ENCODE peak calls at places on chromosomes 6 and 20, in eight cellular contexts. One of them, this sample, is unnamed.

GRCh38 chr6:1591926-1592325 is 17.8 kb upstream of the FOXC1 start:
- DNase-seq in ovary: no peak
- DNase-seq in suprapubic skin: peak; percentile 43
- DNase-seq in gastrocnemius medialis: no peak
- DNase-seq in body of pancreas: no peak
- DNase-seq in HCT116: no peak
- DNase-seq in transverse colon: no peak
- DNase-seq in adrenal gland: no peak
- DNase-seq in this sample: no peak

GRCh38 chr20:63062188-63063140 is 55.7 kb upstream of the BHLHE23 start:
- DNase-seq in ovary: no peak
- DNase-seq in suprapubic skin: peak; percentile 67
- DNase-seq in gastrocnemius medialis: no peak
- DNase-seq in body of pancreas: no peak
- DNase-seq in HCT116: no peak
- DNase-seq in transverse colon: no peak
- DNase-seq in adrenal gland: peak; percentile 2
- DNase-seq in this sample: peak; percentile 3

GRCh38 chr6:43972915-43973304 is 154.3 kb downstream of the MRPL14 start:
- DNase-seq in ovary: peak; percentile 75
- DNase-seq in suprapubic skin: no peak
- DNase-seq in gastrocnemius medialis: peak; percentile 93
- DNase-seq in body of pancreas: peak; percentile 91
- DNase-seq in HCT116: no peak
- DNase-seq in transverse colon: peak; percentile 58
- DNase-seq in adrenal gland: peak; percentile 94
- DNase-seq in this sample: peak; percentile 74

GRCh38 chr6:116530436-116530835 is 15.0 kb downstream of the TRAPPC3L start:
- DNase-seq in ovary: no peak
- DNase-seq in suprapubic skin: no peak
- DNase-seq in gastrocnemius medialis: no peak
- DNase-seq in body of pancreas: no peak
- DNase-seq in HCT116: no peak
- DNase-seq in transverse colon: no peak
- DNase-seq in adrenal gland: no peak
- DNase-seq in this sample: no peak

GRCh38 chr6:160222491-160222890 is 36.1 kb downstream of the SLC22A2 start:
- DNase-seq in ovary: no peak
- DNase-seq in suprapubic skin: no peak
- DNase-seq in gastrocnemius medialis: no peak
- DNase-seq in body of pancreas: no peak
- DNase-seq in HCT116: no peak
- DNase-seq in transverse colon: no peak
- DNase-seq in adrenal gland: no peak
- DNase-seq in this sample: no peak

GRCh38 chr6:111781055-111781708 is 92.1 kb downstream of the FYN start:
- DNase-seq in ovary: no peak
- DNase-seq in suprapubic skin: no peak
- DNase-seq in gastrocnemius medialis: no peak
- DNase-seq in body of pancreas: no peak
- DNase-seq in HCT116: no peak
- DNase-seq in transverse colon: no peak
- DNase-seq in adrenal gland: no peak
- DNase-seq in this sample: no peak

GRCh38 chr20:23084282-23084844 is 1.8 kb downstream of the CD93 start:
- DNase-seq in ovary: no peak
- DNase-seq in suprapubic skin: no peak
- DNase-seq in gastrocnemius medialis: no peak
- DNase-seq in body of pancreas: no peak
- DNase-seq in HCT116: no peak
- DNase-seq in transverse colon: no peak
- DNase-seq in adrenal gland: no peak
- DNase-seq in this sample: no peak

GRCh38 chr20:51417745-51418529 is 124.6 kb downstream of the NFATC2 start:
- DNase-seq in ovary: no peak
- DNase-seq in suprapubic skin: no peak
- DNase-seq in gastrocnemius medialis: no peak
- DNase-seq in body of pancreas: no peak
- DNase-seq in HCT116: no peak
- DNase-seq in transverse colon: no peak
- DNase-seq in adrenal gland: no peak
- DNase-seq in this sample: no peak

GRCh38 chr6:119738425-119738824 is 388.9 kb upstream of the MAN1A1 start:
- DNase-seq in ovary: no peak
- DNase-seq in suprapubic skin: no peak
- DNase-seq in gastrocnemius medialis: no peak
- DNase-seq in body of pancreas: no peak
- DNase-seq in HCT116: no peak
- DNase-seq in transverse colon: no peak
- DNase-seq in adrenal gland: no peak
- DNase-seq in this sample: no peak

GRCh38 chr6:160362556-160362955 is 14.4 kb downstream of the SLC22A3 start:
- DNase-seq in ovary: no peak
- DNase-seq in suprapubic skin: no peak
- DNase-seq in gastrocnemius medialis: no peak
- DNase-seq in body of pancreas: no peak
- DNase-seq in HCT116: no peak
- DNase-seq in transverse colon: no peak
- DNase-seq in adrenal gland: no peak
- DNase-seq in this sample: no peak

GRCh38 chr6:66210964-66211363 is 503.9 kb upstream of the EYS start:
- DNase-seq in ovary: no peak
- DNase-seq in suprapubic skin: no peak
- DNase-seq in gastrocnemius medialis: no peak
- DNase-seq in body of pancreas: no peak
- DNase-seq in HCT116: no peak
- DNase-seq in transverse colon: no peak
- DNase-seq in adrenal gland: no peak
- DNase-seq in this sample: no peak

GRCh38 chr6:11275598-11275997 is 43.1 kb upstream of the NEDD9 start:
- DNase-seq in ovary: no peak
- DNase-seq in suprapubic skin: no peak
- DNase-seq in gastrocnemius medialis: no peak
- DNase-seq in body of pancreas: peak; percentile 54
- DNase-seq in HCT116: no peak
- DNase-seq in transverse colon: no peak
- DNase-seq in adrenal gland: no peak
- DNase-seq in this sample: no peak

GRCh38 chr20:54172856-54173652 is 732 bp downstream of the CYP24A1 start:
- DNase-seq in ovary: no peak
- DNase-seq in suprapubic skin: no peak
- DNase-seq in gastrocnemius medialis: no peak
- DNase-seq in body of pancreas: no peak
- DNase-seq in HCT116: no peak
- DNase-seq in transverse colon: no peak
- DNase-seq in adrenal gland: no peak
- DNase-seq in this sample: peak; percentile 28

GRCh38 chr20:46569961-46570360 is 19.5 kb upstream of the OCSTAMP start:
- DNase-seq in ovary: no peak
- DNase-seq in suprapubic skin: no peak
- DNase-seq in gastrocnemius medialis: no peak
- DNase-seq in body of pancreas: no peak
- DNase-seq in HCT116: no peak
- DNase-seq in transverse colon: no peak
- DNase-seq in adrenal gland: no peak
- DNase-seq in this sample: no peak

GRCh38 chr6:17580518-17581048 is 19.5 kb upstream of the FAM8A1 start:
- DNase-seq in ovary: peak; percentile 61
- DNase-seq in suprapubic skin: no peak
- DNase-seq in gastrocnemius medialis: peak; percentile 43
- DNase-seq in body of pancreas: peak; percentile 42
- DNase-seq in HCT116: no peak
- DNase-seq in transverse colon: peak; percentile 34
- DNase-seq in adrenal gland: peak; percentile 36
- DNase-seq in this sample: no peak

GRCh38 chr6:21596379-21597242 is 3.1 kb downstream of the SOX4 start:
- DNase-seq in ovary: peak; percentile 81
- DNase-seq in suprapubic skin: no peak
- DNase-seq in gastrocnemius medialis: no peak
- DNase-seq in body of pancreas: peak; percentile 40
- DNase-seq in HCT116: no peak
- DNase-seq in transverse colon: peak; percentile 40
- DNase-seq in adrenal gland: peak; percentile 62
- DNase-seq in this sample: peak; percentile 65

GRCh38 chr6:85747093-85747492 is 104.4 kb upstream of the SYNCRIP start:
- DNase-seq in ovary: no peak
- DNase-seq in suprapubic skin: no peak
- DNase-seq in gastrocnemius medialis: no peak
- DNase-seq in body of pancreas: no peak
- DNase-seq in HCT116: no peak
- DNase-seq in transverse colon: no peak
- DNase-seq in adrenal gland: no peak
- DNase-seq in this sample: no peak

GRCh38 chr20:44074252-44075151 is 112.5 kb downstream of the JPH2 start:
- DNase-seq in ovary: no peak
- DNase-seq in suprapubic skin: peak; percentile 67
- DNase-seq in gastrocnemius medialis: peak; percentile 11
- DNase-seq in body of pancreas: no peak
- DNase-seq in HCT116: no peak
- DNase-seq in transverse colon: no peak
- DNase-seq in adrenal gland: peak; percentile 29
- DNase-seq in this sample: no peak
- H3K4me1 ChIP-seq in ovary: no peaks in the 10 kb centered on the region
- H3K4me1 ChIP-seq in suprapubic skin: no peaks in the 10 kb centered on the region
- H3K4me1 ChIP-seq in gastrocnemius medialis: no peaks in the 10 kb centered on the region
- H3K4me1 ChIP-seq in body of pancreas: no peaks in the 10 kb centered on the region
- H3K4me1 ChIP-seq in HCT116: no peaks in the 10 kb centered on the region
- H3K4me1 ChIP-seq in transverse colon: no peaks in the 10 kb centered on the region
- H3K4me1 ChIP-seq in adrenal gland: peaks cover 7% of the 10 kb centered on the region
- H3K4me1 ChIP-seq in this sample: no peaks in the 10 kb centered on the region

DNA sequence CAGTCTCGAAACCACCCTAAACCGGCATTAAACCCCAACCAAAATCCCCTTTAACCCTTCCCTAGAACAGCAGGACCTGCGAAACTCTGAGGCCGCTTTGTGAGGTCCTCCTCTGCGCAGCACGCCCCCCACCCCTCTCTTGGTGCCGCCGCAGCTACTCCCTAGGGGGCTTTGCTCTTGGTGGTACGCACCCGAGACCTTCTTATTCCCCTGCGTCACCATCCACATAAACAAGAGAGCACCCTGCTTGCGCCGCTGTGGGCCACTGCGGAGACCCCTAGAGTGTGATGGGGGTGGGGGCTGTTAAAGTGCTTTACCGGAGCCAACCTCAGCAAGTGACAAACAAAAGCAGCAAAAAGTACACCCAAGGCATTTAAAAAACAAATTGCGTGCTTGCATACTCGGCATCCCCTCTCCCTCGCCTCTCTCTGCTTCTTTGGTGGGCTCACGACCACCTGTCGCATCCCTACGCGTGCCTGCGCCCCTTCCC is 502 bp upstream of the GNAS start:
- DNase-seq in ovary: no peak
- DNase-seq in suprapubic skin: no peak
- DNase-seq in gastrocnemius medialis: no peak
- DNase-seq in body of pancreas: no peak
- DNase-seq in HCT116: no peak
- DNase-seq in transverse colon: no peak
- DNase-seq in adrenal gland: no peak
- DNase-seq in this sample: no peak
- H3K9me3 ChIP-seq in ovary: no peaks in the 10 kb centered on the region
- H3K9me3 ChIP-seq in suprapubic skin: no peaks in the 10 kb centered on the region
- H3K9me3 ChIP-seq in gastrocnemius medialis: no peaks in the 10 kb centered on the region
- H3K9me3 ChIP-seq in body of pancreas: no peaks in the 10 kb centered on the region
- H3K9me3 ChIP-seq in HCT116: no peaks in the 10 kb centered on the region
- H3K9me3 ChIP-seq in transverse colon: no peaks in the 10 kb centered on the region
- H3K9me3 ChIP-seq in adrenal gland: no peaks in the 10 kb centered on the region
- H3K9me3 ChIP-seq in this sample: no peaks in the 10 kb centered on the region

GRCh38 chr20:32190608-32191415 is 16.7 kb downstream of the PLAGL2 start:
- DNase-seq in ovary: no peak
- DNase-seq in suprapubic skin: no peak
- DNase-seq in gastrocnemius medialis: no peak
- DNase-seq in body of pancreas: no peak
- DNase-seq in HCT116: no peak
- DNase-seq in transverse colon: no peak
- DNase-seq in adrenal gland: no peak
- DNase-seq in this sample: no peak
- TF ChIP-seq POLR2A in ovary: no peak
- TF ChIP-seq POLR2A in suprapubic skin: no peak
- TF ChIP-seq POLR2A in gastrocnemius medialis: no peak
- TF ChIP-seq POLR2A in body of pancreas: no peak
- TF ChIP-seq POLR2A in HCT116: no peak
- TF ChIP-seq POLR2A in transverse colon: no peak
- TF ChIP-seq POLR2A in adrenal gland: no peak
- TF ChIP-seq POLR2A in this sample: no peak

GRCh38 chr20:64222273-64222672 is 33.3 kb upstream of the PCMTD2 start:
- DNase-seq in ovary: no peak
- DNase-seq in suprapubic skin: no peak
- DNase-seq in gastrocnemius medialis: no peak
- DNase-seq in body of pancreas: peak; percentile 9
- DNase-seq in HCT116: no peak
- DNase-seq in transverse colon: no peak
- DNase-seq in adrenal gland: peak; percentile 59
- DNase-seq in this sample: peak; percentile 81
- H3K4me1 ChIP-seq in ovary: peaks cover 6% of the 10 kb centered on the region
- H3K4me1 ChIP-seq in suprapubic skin: peaks cover 17% of the 10 kb centered on the region
- H3K4me1 ChIP-seq in gastrocnemius medialis: peaks cover 18% of the 10 kb centered on the region
- H3K4me1 ChIP-seq in body of pancreas: peaks cover 5% of the 10 kb centered on the region
- H3K4me1 ChIP-seq in HCT116: no peaks in the 10 kb centered on the region
- H3K4me1 ChIP-seq in transverse colon: no peaks in the 10 kb centered on the region
- H3K4me1 ChIP-seq in adrenal gland: peaks cover 25% of the 10 kb centered on the region
- H3K4me1 ChIP-seq in this sample: peaks cover 29% of the 10 kb centered on the region

GRCh38 chr6:84078335-84078734 is 44.8 kb downstream of the MRAP2 start:
- DNase-seq in ovary: no peak
- DNase-seq in suprapubic skin: no peak
- DNase-seq in gastrocnemius medialis: no peak
- DNase-seq in body of pancreas: no peak
- DNase-seq in HCT116: no peak
- DNase-seq in transverse colon: no peak
- DNase-seq in adrenal gland: no peak
- DNase-seq in this sample: no peak

GRCh38 chr6:84074988-84075781 is 41.6 kb downstream of the MRAP2 start:
- DNase-seq in ovary: no peak
- DNase-seq in suprapubic skin: no peak
- DNase-seq in gastrocnemius medialis: no peak
- DNase-seq in body of pancreas: no peak
- DNase-seq in HCT116: peak; percentile 6
- DNase-seq in transverse colon: no peak
- DNase-seq in adrenal gland: peak; percentile 9
- DNase-seq in this sample: no peak

GRCh38 chr6:84081222-84081621 is 47.6 kb downstream of the MRAP2 start:
- DNase-seq in ovary: no peak
- DNase-seq in suprapubic skin: no peak
- DNase-seq in gastrocnemius medialis: no peak
- DNase-seq in body of pancreas: no peak
- DNase-seq in HCT116: no peak
- DNase-seq in transverse colon: no peak
- DNase-seq in adrenal gland: no peak
- DNase-seq in this sample: no peak

GRCh38 chr6:84072452-84072997 is 39.0 kb downstream of the MRAP2 start:
- DNase-seq in ovary: no peak
- DNase-seq in suprapubic skin: no peak
- DNase-seq in gastrocnemius medialis: no peak
- DNase-seq in body of pancreas: no peak
- DNase-seq in HCT116: no peak
- DNase-seq in transverse colon: no peak
- DNase-seq in adrenal gland: no peak
- DNase-seq in this sample: no peak

GRCh38 chr6:84077645-84078044 is 44.1 kb downstream of the MRAP2 start:
- DNase-seq in ovary: no peak
- DNase-seq in suprapubic skin: no peak
- DNase-seq in gastrocnemius medialis: no peak
- DNase-seq in body of pancreas: no peak
- DNase-seq in HCT116: no peak
- DNase-seq in transverse colon: no peak
- DNase-seq in adrenal gland: no peak
- DNase-seq in this sample: no peak
- H3K9me3 ChIP-seq in ovary: no peaks in the 10 kb centered on the region
- H3K9me3 ChIP-seq in suprapubic skin: no peaks in the 10 kb centered on the region
- H3K9me3 ChIP-seq in gastrocnemius medialis: no peaks in the 10 kb centered on the region
- H3K9me3 ChIP-seq in body of pancreas: no peaks in the 10 kb centered on the region
- H3K9me3 ChIP-seq in HCT116: no peaks in the 10 kb centered on the region
- H3K9me3 ChIP-seq in transverse colon: no peaks in the 10 kb centered on the region
- H3K9me3 ChIP-seq in adrenal gland: no peaks in the 10 kb centered on the region
- H3K9me3 ChIP-seq in this sample: no peaks in the 10 kb centered on the region

This sample was measured in right lobe of liver.